ENCODE peak calls at places on chromosomes 11 and 22, in four cellular contexts. F, Y, S and M are unnamed samples. For H3K27me3, the result is how much of the 10 kb centered on the place peaks cover.

GRCh38 chr11:110759972-110760381 is 47.7 kb upstream of the ARHGAP20 start:
- DNase-seq in F (peak), Y (no peak), S (no peak), M (no peak)

GRCh38 chr22:46843691-46844297 is 81.3 kb downstream of the TBC1D22A start:
- DNase-seq in F (peak), Y (no peak), S (peak), M (no peak)

GRCh38 chr11:67293090-67293489 is 4.0 kb downstream of the ANKRD13D start:
- DNase-seq in F (peak), Y (no peak), S (no peak), M (no peak)

GRCh38 chr22:46069518-46070214 is 80.7 kb upstream of the PPARA start:
- DNase-seq in F (peak), Y (peak), S (peak), M (peak)

GRCh38 chr11:66882540-66882939 is 25.7 kb downstream of the LRFN4 start:
- DNase-seq in F (no peak), Y (peak), S (no peak), M (no peak)

GRCh38 chr11:47051217-47051616 is 114.7 kb downstream of the CSTPP1 start:
- DNase-seq in F (peak), Y (no peak), S (no peak), M (peak)

GRCh38 chr11:15695096-15695721 is 580.5 kb downstream of the INSC start:
- DNase-seq in F (no peak), Y (no peak), S (no peak), M (no peak)

GRCh38 chr22:30116362-30117117 is 36.3 kb downstream of the HORMAD2 start:
- DNase-seq in F (peak), Y (no peak), S (no peak), M (no peak)

GRCh38 chr22:21639359-21639758 is 2.7 kb upstream of the SDF2L1 start:
- DNase-seq in F (no peak), Y (no peak), S (no peak), M (no peak)

GRCh38 chr11:10639350-10639749 is 54.2 kb downstream of the IRAG1 start:
- DNase-seq in F (no peak), Y (no peak), S (peak), M (no peak)

GRCh38 chr22:44024288-44024908 is at the start of gene PARVB:
- DNase-seq in F (no peak), Y (no peak), S (peak), M (no peak)

GRCh38 chr22:19641983-19642451 is 72.3 kb upstream of the SEPTIN5 start:
- DNase-seq in F (no peak), Y (no peak), S (peak), M (no peak)

GRCh38 chr22:36758792-36759271 is 17.1 kb downstream of the IFT27 start:
- DNase-seq in F (no peak), Y (peak), S (peak), M (no peak)

GRCh38 chr22:50299724-50300619 is 7.5 kb downstream of the PLXNB2 start:
- DNase-seq in F (no peak), Y (no peak), S (peak), M (no peak)

GRCh38 chr11:117874253-117874909 is 2.1 kb downstream of the FXYD6 start:
- DNase-seq in F (no peak), Y (no peak), S (no peak), M (no peak)

GRCh38 chr11:122954455-122954854 is 27.2 kb downstream of the BSX start:
- DNase-seq in F (no peak), Y (no peak), S (no peak), M (no peak)

GRCh38 chr22:25202290-25202921 is 2.7 kb downstream of the CRYBB3 start:
- DNase-seq in F (peak), Y (peak), S (peak), M (peak)

GRCh38 chr22:35482974-35483373 is 57.7 kb upstream of the RASD2 start:
- DNase-seq in F (no peak), Y (no peak), S (no peak), M (no peak)

GRCh38 chr11:74966651-74967050 is 17.6 kb downstream of the SPCS2 start:
- DNase-seq in F (no peak), Y (no peak), S (no peak), M (no peak)

GRCh38 chr22:25008666-25009065 is 56.1 kb downstream of the KIAA1671 start:
- DNase-seq in F (no peak), Y (no peak), S (no peak), M (no peak)

GRCh38 chr22:36433318-36434231 is 45.8 kb upstream of the MYH9 start:
- DNase-seq in F (no peak), Y (peak), S (no peak), M (no peak)

GRCh38 chr11:36086366-36086765 is 142.5 kb downstream of the LDLRAD3 start:
- DNase-seq in F (no peak), Y (no peak), S (no peak), M (no peak)

GRCh38 chr11:119506436-119506835 is 83.5 kb upstream of the THY1 start:
- DNase-seq in F (no peak), Y (no peak), S (no peak), M (no peak)

GRCh38 chr11:2913029-2913431 is 16.2 kb downstream of the PHLDA2 start:
- DNase-seq in F (peak), Y (peak), S (no peak), M (no peak)

GRCh38 chr11:20388096-20389055 is 860 bp downstream of the PRMT3 start:
- DNase-seq in F (no peak), Y (no peak), S (no peak), M (no peak)

GRCh38 chr11:87917111-87917510 is 258.1 kb downstream of the RAB38 start:
- DNase-seq in F (no peak), Y (no peak), S (no peak), M (no peak)

GRCh38 chr11:36142439-36142838 is 146.8 kb downstream of the COMMD9 start:
- DNase-seq in F (no peak), Y (no peak), S (no peak), M (no peak)

GRCh38 chr11:119807402-119807801 is 78.4 kb upstream of the NECTIN1 start:
- DNase-seq in F (no peak), Y (no peak), S (no peak), M (no peak)

GRCh38 chr11:14380125-14380936 is 21.3 kb upstream of the RRAS2 start:
- DNase-seq in F (no peak), Y (no peak), S (no peak), M (no peak)

GRCh38 chr11:14384338-14384737 is 25.4 kb upstream of the RRAS2 start:
- DNase-seq in F (peak), Y (no peak), S (no peak), M (no peak)

GRCh38 chr11:14378171-14378570 is 19.2 kb upstream of the RRAS2 start:
- DNase-seq in F (no peak), Y (no peak), S (peak), M (no peak)

GRCh38 chr11:14381968-14382367 is 23.0 kb upstream of the RRAS2 start:
- DNase-seq in F (no peak), Y (no peak), S (no peak), M (no peak)

GRCh38 chr11:14380947-14381555 is 22.1 kb upstream of the RRAS2 start:
- DNase-seq in F (peak), Y (peak), S (peak), M (peak)
- TF ChIP-seq POLR2A in F (no peak), Y (peak), S (peak), M (no peak)

DNA sequence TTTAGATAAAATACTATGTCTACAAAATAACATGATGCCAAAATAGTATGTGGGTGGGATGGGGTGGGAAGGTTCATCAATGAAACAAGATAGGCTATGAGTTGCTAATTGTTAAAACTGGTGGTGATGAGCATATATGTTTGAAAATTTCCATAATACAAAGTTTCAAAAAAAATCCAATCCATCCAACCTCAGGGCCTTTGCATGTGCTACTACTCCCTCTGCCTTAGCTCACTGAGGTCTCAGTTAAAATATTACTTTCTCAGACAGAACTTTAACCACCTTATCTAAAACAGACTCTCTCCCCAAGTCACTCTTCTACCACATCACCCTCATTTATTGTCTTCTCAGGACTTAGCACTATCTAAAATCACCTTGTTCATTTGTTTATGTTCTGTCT is 201.1 kb downstream of the TTC28 start:
- DNase-seq in F (no peak), Y (no peak), S (no peak), M (no peak)
- H3K27me3 ChIP-seq in F (under half), Y (under half), S (under half), M (under half)

GRCh38 chr22:41285820-41286638 is at the start of gene RANGAP1:
- DNase-seq in F (peak), Y (peak), S (peak), M (peak)
- TF ChIP-seq POLR2A in F (peak), Y (peak), S (peak), M (peak)

DNA sequence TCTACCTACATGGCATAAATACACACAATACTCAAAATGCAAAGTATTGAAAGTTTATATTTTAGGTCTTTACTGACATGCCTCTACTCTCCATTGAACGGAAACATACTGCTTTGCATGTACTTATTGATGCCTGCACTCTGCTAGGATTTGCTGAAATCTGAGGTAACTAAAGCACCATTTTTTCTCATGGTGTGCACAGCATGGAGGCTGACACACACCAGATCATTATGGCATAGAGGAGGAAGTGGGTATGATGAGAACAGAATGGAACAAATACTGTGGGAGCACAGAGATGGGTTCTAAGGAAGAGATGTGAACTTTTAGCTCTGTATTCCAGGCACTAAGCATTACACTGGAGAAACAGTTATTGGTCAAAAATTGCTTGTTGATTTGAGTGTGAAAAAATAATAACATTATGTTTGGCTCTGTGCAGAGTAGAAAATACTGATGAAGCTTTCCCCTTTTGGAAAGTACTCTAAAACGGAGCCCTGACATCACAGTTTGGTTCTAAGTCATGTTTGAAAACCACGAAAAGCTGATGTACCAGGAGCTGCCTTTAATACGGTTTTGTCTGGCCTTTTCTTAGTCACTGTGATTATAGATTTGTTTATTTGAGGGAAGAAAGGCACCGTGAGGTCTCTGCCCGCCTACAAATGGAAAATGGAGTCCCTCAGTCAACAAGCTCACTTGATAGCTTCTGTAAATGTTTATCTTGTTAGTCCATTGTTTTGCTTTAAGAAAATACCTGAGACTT is 5.6 kb downstream of the OR52R1 start:
- DNase-seq in F (peak), Y (no peak), S (no peak), M (no peak)
- H3K27me3 ChIP-seq in F (under half), Y (under half), S (under half), M (under half)

GRCh38 chr11:77819411-77819920 is 1.1 kb downstream of the RSF1 start:
- DNase-seq in F (peak), Y (peak), S (peak), M (peak)
- TF ChIP-seq POLR2A in F (no peak), Y (no peak), S (peak), M (peak)

GRCh38 chr11:70755410-70756158 is 357.3 kb downstream of the CTTN start:
- DNase-seq in F (peak), Y (peak), S (peak), M (peak)

GRCh38 chr11:70747285-70747684 is 349.0 kb downstream of the CTTN start:
- DNase-seq in F (no peak), Y (no peak), S (no peak), M (no peak)

GRCh38 chr11:70746351-70746750 is 348.0 kb downstream of the CTTN start:
- DNase-seq in F (no peak), Y (no peak), S (no peak), M (no peak)

GRCh38 chr11:70747889-70748288 is 349.6 kb downstream of the CTTN start:
- DNase-seq in F (no peak), Y (no peak), S (no peak), M (no peak)

GRCh38 chr11:70751142-70751734 is 352.9 kb downstream of the CTTN start:
- DNase-seq in F (no peak), Y (no peak), S (no peak), M (no peak)
- H3K27me3 ChIP-seq in F (under half), Y (under half), S (under half), M (under half)

GRCh38 chr11:63769719-63770443 is 1.3 kb upstream of the ZFTA start:
- DNase-seq in F (no peak), Y (peak), S (no peak), M (peak)

GRCh38 chr11:63766501-63767270 is 1.9 kb downstream of the ZFTA start:
- DNase-seq in F (no peak), Y (no peak), S (no peak), M (peak)

GRCh38 chr11:63769044-63769718 is 606 bp upstream of the ZFTA start:
- DNase-seq in F (no peak), Y (peak), S (peak), M (peak)

GRCh38 chr11:63767415-63768231 is 952 bp downstream of the ZFTA start:
- DNase-seq in F (peak), Y (peak), S (peak), M (peak)

GRCh38 chr11:63768232-63769043 is at the start of gene ZFTA:
- DNase-seq in F (peak), Y (peak), S (peak), M (peak)
- TF ChIP-seq POLR2A in F (no peak), Y (no peak), S (no peak), M (peak)